ENCODE peak calls at places on chromosomes 2 and 18, in ten cellular contexts. T is K562; C is H1; Y is Panc1; J is hepatocyte; F is tibial artery; X is upper lobe of right lung; I is sigmoid colon; A is PC-9; K is CD8-positive, alpha-beta T cell. E is an unnamed sample. For H3K27me3, the result is how much of the 10 kb centered on the place peaks cover.

GRCh38 chr2:39370101-39370500 is 67.0 kb downstream of the MAP4K3 start:
- DNase-seq in T (no peak), C (no peak), Y (no peak), J (no peak), F (no peak), X (no peak), I (no peak), A (no peak), K (no peak), E (no peak)

GRCh38 chr2:147636238-147636887 is 208.5 kb upstream of the ACVR2A start:
- DNase-seq in T (no peak), C (no peak), Y (no peak), J (peak), F (no peak), X (no peak), I (no peak), A (peak), K (no peak), E (no peak)

GRCh38 chr18:24111936-24112335 is 26.9 kb upstream of the CABYR start:
- DNase-seq in T (no peak), C (no peak), Y (no peak), J (no peak), F (no peak), X (no peak), I (no peak), A (no peak), K (no peak), E (no peak)

GRCh38 chr2:107989445-107989844 is 3.1 kb downstream of the SLC5A7 start:
- DNase-seq in T (no peak), C (no peak), Y (no peak), J (no peak), F (no peak), X (no peak), I (no peak), A (no peak), K (no peak), E (no peak)

GRCh38 chr2:11239718-11240462 is 84.6 kb downstream of the SLC66A3 start:
- DNase-seq in T (no peak), C (no peak), Y (no peak), J (peak), F (no peak), X (no peak), I (no peak), A (no peak), K (no peak), E (no peak)

GRCh38 chr2:149781263-149781808 is 193.8 kb upstream of the MMADHC start:
- DNase-seq in T (no peak), C (no peak), Y (no peak), J (no peak), F (no peak), X (no peak), I (no peak), A (no peak), K (no peak), E (no peak)

GRCh38 chr2:197596751-197597150 is 78.6 kb downstream of the RFTN2 start:
- DNase-seq in T (no peak), C (no peak), Y (no peak), J (no peak), F (no peak), X (no peak), I (no peak), A (no peak), K (no peak), E (no peak)

GRCh38 chr2:188978291-188979081 is 4.3 kb downstream of the COL3A1 start:
- DNase-seq in T (no peak), C (no peak), Y (no peak), J (peak), F (no peak), X (no peak), I (no peak), A (no peak), K (no peak), E (no peak)

GRCh38 chr2:239734436-239735005 is 290.6 kb downstream of the NDUFA10 start:
- DNase-seq in T (no peak), C (no peak), Y (no peak), J (no peak), F (no peak), X (no peak), I (no peak), A (no peak), K (no peak), E (no peak)

GRCh38 chr18:2905802-2906521 is 59.2 kb downstream of the EMILIN2 start:
- DNase-seq in T (no peak), C (peak), Y (no peak), J (peak), F (peak), X (peak), I (peak), A (no peak), K (peak), E (no peak)
- H3K27ac ChIP-seq in T (no peak), C (no peak), Y (peak), J (peak), F (peak), X (peak), I (peak), A (no peak), K (peak), E (no peak)

GRCh38 chr18:11293794-11294193 is 144.4 kb upstream of the PIEZO2 start:
- DNase-seq in T (no peak), C (no peak), Y (no peak), J (no peak), F (no peak), X (no peak), I (no peak), A (no peak), K (no peak), E (no peak)
- H3K27me3 ChIP-seq in T (under half), C (under half), Y (under half), J (under half), F (under half), X (under half), I (under half), A (under half), K (under half), E (under half)

GRCh38 chr18:27585602-27586173 is 400.6 kb upstream of the CHST9 start:
- DNase-seq in T (no peak), C (no peak), Y (no peak), J (peak), F (no peak), X (no peak), I (no peak), A (no peak), K (no peak), E (no peak)
- H3K27ac ChIP-seq in T (no peak), C (no peak), Y (no peak), J (peak), F (no peak), X (no peak), I (no peak), A (no peak), K (no peak), E (no peak)

GRCh38 chr2:134718095-134718955 is 475 bp downstream of the TMEM163 start:
- DNase-seq in T (no peak), C (peak), Y (no peak), J (peak), F (no peak), X (peak), I (no peak), A (peak), K (no peak), E (no peak)
- H3K27me3 ChIP-seq in T (under half), C (under half), Y (half or more), J (half or more), F (half or more), X (under half), I (under half), A (under half), K (under half), E (under half)

DNA sequence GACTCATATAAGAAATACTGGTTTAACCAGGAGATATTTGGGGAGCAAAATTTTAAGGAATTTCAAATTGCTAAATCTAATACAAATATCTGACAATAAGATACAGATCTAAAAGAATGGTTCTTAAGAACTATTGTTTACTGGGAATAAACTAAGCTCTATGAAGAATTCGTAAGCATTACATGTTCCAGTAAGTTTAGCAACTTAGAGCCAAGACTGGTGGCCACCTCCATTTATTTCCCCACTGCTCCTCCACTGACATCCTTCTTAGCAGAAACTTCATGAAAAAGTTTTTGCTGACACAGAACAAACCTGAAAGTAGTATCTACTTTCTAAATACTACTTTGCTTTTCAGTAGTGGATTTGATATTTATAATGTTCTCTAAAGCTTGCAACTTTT is 83.0 kb downstream of the ACSL3 start:
- DNase-seq in T (no peak), C (no peak), Y (no peak), J (no peak), F (no peak), X (no peak), I (no peak), A (peak), K (no peak), E (no peak)
- H3K27ac ChIP-seq in T (no peak), C (no peak), Y (no peak), J (no peak), F (no peak), X (no peak), I (peak), A (peak), K (no peak), E (no peak)

DNA sequence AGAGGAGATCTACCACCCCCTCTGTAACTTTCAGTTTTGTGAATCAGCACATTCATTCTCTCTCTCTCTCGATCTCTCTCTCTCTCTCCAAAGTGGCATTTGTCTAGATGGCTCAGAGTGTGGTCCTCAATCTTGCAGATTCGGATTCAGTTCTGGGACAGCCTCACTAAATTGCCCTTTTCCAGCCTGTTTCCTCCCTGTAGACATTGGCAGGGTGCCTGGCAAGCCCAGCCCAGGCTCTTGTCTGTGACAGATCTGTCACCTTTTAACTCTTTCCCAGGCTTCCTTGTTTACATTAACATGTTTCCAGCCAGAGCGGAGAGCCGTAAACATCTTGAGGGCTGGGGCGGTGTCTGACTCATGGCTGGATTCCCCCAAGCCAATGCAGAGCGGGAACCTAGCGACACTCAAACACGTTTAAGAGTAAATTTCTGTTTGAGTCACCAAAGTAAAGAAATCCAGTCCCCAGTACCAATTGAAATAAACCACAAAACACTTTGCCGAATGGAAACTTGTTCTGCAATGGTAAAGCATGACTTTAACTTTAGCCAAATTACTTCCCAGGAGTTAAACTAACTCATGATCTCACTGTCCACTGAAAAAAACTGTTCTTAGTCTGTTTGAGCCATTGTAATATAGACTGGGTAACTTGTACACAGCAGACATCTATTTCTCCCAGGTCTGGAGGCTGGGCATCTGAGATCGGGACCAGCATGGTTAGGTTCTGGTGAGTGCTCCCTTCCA is 6.6 kb upstream of the CYP27C1 start:
- DNase-seq in T (no peak), C (no peak), Y (peak), J (peak), F (no peak), X (peak), I (no peak), A (peak), K (no peak), E (no peak)
- H3K27me3 ChIP-seq in T (half or more), C (under half), Y (under half), J (under half), F (under half), X (under half), I (under half), A (under half), K (under half), E (under half)

DNA sequence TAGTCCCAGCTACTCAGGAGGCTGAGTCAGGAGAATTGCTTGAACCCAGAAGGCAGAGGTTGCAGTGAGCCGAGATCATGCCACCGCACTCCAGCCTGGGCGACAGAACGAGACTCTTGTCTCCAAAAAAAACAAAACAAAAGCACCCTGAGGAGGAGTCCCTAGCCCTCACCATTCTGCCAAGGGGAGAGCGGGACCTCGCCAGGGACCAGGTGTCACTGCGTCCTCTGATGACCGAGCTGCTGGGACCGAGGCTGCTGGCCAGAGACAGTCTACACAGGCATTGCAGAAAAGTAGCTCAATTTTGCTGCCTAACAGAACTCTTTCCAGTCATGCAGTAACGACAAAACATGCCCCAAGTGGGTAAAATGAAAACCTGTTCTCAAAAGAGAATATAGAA is 18.4 kb downstream of the NCK2 start:
- DNase-seq in T (no peak), C (no peak), Y (no peak), J (no peak), F (no peak), X (no peak), I (no peak), A (no peak), K (no peak), E (no peak)
- H3K27ac ChIP-seq in T (no peak), C (no peak), Y (no peak), J (no peak), F (no peak), X (no peak), I (no peak), A (no peak), K (no peak), E (no peak)

GRCh38 chr18:78979682-78980278 is at the start of gene SALL3:
- DNase-seq in T (no peak), C (no peak), Y (no peak), J (no peak), F (no peak), X (no peak), I (no peak), A (no peak), K (no peak), E (no peak)
- H3K27me3 ChIP-seq in T (under half), C (under half), Y (under half), J (half or more), F (half or more), X (half or more), I (half or more), A (under half), K (under half), E (under half)

GRCh38 chr2:229674830-229675530 is 39.4 kb downstream of the DNER start:
- DNase-seq in T (no peak), C (no peak), Y (no peak), J (no peak), F (no peak), X (no peak), I (no peak), A (no peak), K (no peak), E (no peak)
- H3K27ac ChIP-seq in T (no peak), C (no peak), Y (no peak), J (no peak), F (no peak), X (no peak), I (no peak), A (no peak), K (no peak), E (no peak)

GRCh38 chr2:236167297-236168109 is 683 bp downstream of the GBX2 start:
- DNase-seq in T (peak), C (peak), Y (no peak), J (peak), F (no peak), X (peak), I (no peak), A (peak), K (no peak), E (no peak)

GRCh38 chr2:236166157-236166780 is 1.9 kb downstream of the GBX2 start:
- DNase-seq in T (no peak), C (peak), Y (no peak), J (no peak), F (no peak), X (peak), I (no peak), A (no peak), K (no peak), E (no peak)

GRCh38 chr2:236165491-236166156 is 2.6 kb downstream of the GBX2 start:
- DNase-seq in T (no peak), C (no peak), Y (no peak), J (no peak), F (no peak), X (no peak), I (peak), A (no peak), K (no peak), E (no peak)

GRCh38 chr2:236168110-236169067 is at the start of gene GBX2:
- DNase-seq in T (peak), C (peak), Y (no peak), J (peak), F (no peak), X (peak), I (peak), A (no peak), K (no peak), E (no peak)

DNA sequence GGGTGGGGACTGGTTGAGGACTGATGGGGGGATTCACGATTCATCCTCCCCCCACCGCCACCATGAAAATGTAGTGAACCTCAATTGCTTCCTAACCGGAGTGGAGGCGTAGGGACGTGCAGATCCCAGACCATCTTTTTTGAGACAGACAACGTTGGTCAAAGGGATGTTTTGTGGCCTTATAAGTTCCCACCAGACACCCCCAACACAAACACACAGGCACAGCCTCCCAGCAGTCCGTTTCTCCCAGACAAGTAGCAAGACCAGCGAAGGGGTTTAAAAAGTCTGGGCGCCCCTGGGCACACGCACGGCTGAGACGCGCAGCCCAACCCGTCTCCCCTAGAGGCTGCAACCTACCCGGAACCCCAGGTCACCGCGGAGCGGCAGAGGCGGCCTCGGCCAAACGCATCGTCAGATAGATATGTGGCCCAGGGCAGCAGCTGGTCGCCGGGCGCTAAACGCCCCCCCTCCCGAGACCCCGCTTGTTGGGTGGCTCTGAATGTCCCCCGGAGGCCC is 1.3 kb downstream of the GBX2 start:
- DNase-seq in T (no peak), C (peak), Y (no peak), J (no peak), F (no peak), X (peak), I (no peak), A (no peak), K (no peak), E (no peak)
- H3K27me3 ChIP-seq in T (under half), C (half or more), Y (under half), J (half or more), F (half or more), X (half or more), I (half or more), A (under half), K (under half), E (half or more)